ENCODE peak calls at places on chromosome 18, in four cellular contexts. I, A, S and G are unnamed samples.

GRCh38 chr18:45958730-45959129 is 8.4 kb downstream of the EPG5 start:
- DNase-seq in I (no peak), A (no peak), S (no peak), G (no peak)

GRCh38 chr18:49447810-49448745 is 12.4 kb downstream of the DYM start:
- DNase-seq in I (no peak), A (no peak), S (peak; percentile 40), G (no peak)

GRCh38 chr18:61612517-61612916 is 279.3 kb downstream of the CDH20 start:
- DNase-seq in I (no peak), A (no peak), S (no peak), G (no peak)

GRCh38 chr18:52722904-52723303 is 382.9 kb downstream of the DCC start:
- DNase-seq in I (no peak), A (no peak), S (no peak), G (no peak)

GRCh38 chr18:33744032-33744697 is 166.1 kb downstream of the ASXL3 start:
- DNase-seq in I (no peak), A (no peak), S (no peak), G (peak; percentile 38)

GRCh38 chr18:494602-494983 is 5.9 kb downstream of the COLEC12 start:
- DNase-seq in I (no peak), A (no peak), S (no peak), G (no peak)

GRCh38 chr18:34600118-34600517 is 110.0 kb upstream of the DTNA start:
- DNase-seq in I (no peak), A (no peak), S (no peak), G (no peak)

GRCh38 chr18:63964908-63965307 is 5.0 kb upstream of the SERPINB8 start:
- DNase-seq in I (no peak), A (no peak), S (no peak), G (no peak)

GRCh38 chr18:68017385-68017784 is 500.9 kb upstream of the DSEL start:
- DNase-seq in I (no peak), A (no peak), S (no peak), G (no peak)

GRCh38 chr18:9855686-9856085 is 30.1 kb upstream of the TXNDC2 start:
- DNase-seq in I (no peak), A (no peak), S (no peak), G (no peak)

GRCh38 chr18:27887287-27887686 is 289.6 kb downstream of the CDH2 start:
- DNase-seq in I (no peak), A (no peak), S (no peak), G (no peak)

GRCh38 chr18:5538541-5538940 is 5.3 kb downstream of the EPB41L3 start:
- DNase-seq in I (no peak), A (no peak), S (no peak), G (no peak)

GRCh38 chr18:23523429-23524212 is 20.3 kb downstream of the RMC1 start:
- DNase-seq in I (no peak), A (no peak), S (no peak), G (no peak)

GRCh38 chr18:7321831-7322230 is 90.9 kb downstream of the LRRC30 start:
- DNase-seq in I (no peak), A (no peak), S (no peak), G (no peak)

GRCh38 chr18:39825485-39825884 is 2129.5 kb upstream of the PIK3C3 start:
- DNase-seq in I (no peak), A (no peak), S (no peak), G (no peak)

GRCh38 chr18:22694954-22695353 is 238.2 kb upstream of the RBBP8 start:
- DNase-seq in I (peak; percentile 58), A (no peak), S (no peak), G (no peak)

GRCh38 chr18:56986829-56987228 is 160.1 kb upstream of the BOD1L2 start:
- DNase-seq in I (no peak), A (no peak), S (no peak), G (peak; percentile 33)

GRCh38 chr18:45335644-45336043 is 279.6 kb upstream of the SLC14A2 start:
- DNase-seq in I (no peak), A (no peak), S (no peak), G (no peak)

GRCh38 chr18:55013086-55013485 is 53.8 kb upstream of the CCDC68 start:
- DNase-seq in I (no peak), A (no peak), S (no peak), G (no peak)

GRCh38 chr18:824179-824578 is 12.1 kb upstream of the YES1 start:
- DNase-seq in I (no peak), A (no peak), S (no peak), G (no peak)

GRCh38 chr18:4450065-4450676 is 4.9 kb downstream of the DLGAP1 start:
- DNase-seq in I (no peak), A (no peak), S (no peak), G (no peak)

GRCh38 chr18:35075132-35075531 is 33.9 kb downstream of the MAPRE2 start:
- DNase-seq in I (no peak), A (no peak), S (no peak), G (no peak)

GRCh38 chr18:78607221-78607620 is 372.4 kb upstream of the SALL3 start:
- DNase-seq in I (no peak), A (no peak), S (no peak), G (no peak)

DNA sequence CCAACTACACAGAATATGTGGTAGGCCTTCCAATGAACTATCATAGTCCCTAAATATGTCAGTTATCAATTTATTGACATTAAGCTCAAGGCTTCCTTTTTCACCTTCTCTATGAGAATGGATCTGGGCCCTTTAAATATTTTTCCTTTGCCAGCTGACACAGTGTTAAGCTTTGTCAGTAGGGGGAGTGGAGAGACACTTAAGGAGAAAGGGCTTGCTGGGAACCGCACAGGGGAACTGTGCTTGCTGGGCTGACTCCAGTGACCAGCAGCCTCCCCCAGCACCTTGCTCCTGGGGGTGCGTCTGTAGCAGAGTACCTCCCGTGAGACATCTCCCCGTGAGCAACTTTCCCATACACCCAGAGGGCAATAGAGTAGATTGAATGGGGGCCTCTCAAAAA is 6.5 kb upstream of the PTPN2 start:
- DNase-seq in I (no peak), A (no peak), S (no peak), G (no peak)
- TF ChIP-seq CTCF in I (no peak), A (peak; percentile 18), S (no peak), G (no peak)

GRCh38 chr18:59008302-59008974 is 131.2 kb upstream of the SEC11C start:
- DNase-seq in I (no peak), A (no peak), S (no peak), G (no peak)

GRCh38 chr18:59011786-59012185 is 127.9 kb upstream of the SEC11C start:
- DNase-seq in I (no peak), A (no peak), S (no peak), G (no peak)

GRCh38 chr18:59012815-59013677 is 126.6 kb upstream of the SEC11C start:
- DNase-seq in I (no peak), A (no peak), S (no peak), G (no peak)

GRCh38 chr18:59006461-59007067 is 133.1 kb upstream of the SEC11C start:
- DNase-seq in I (no peak), A (no peak), S (no peak), G (no peak)

DNA sequence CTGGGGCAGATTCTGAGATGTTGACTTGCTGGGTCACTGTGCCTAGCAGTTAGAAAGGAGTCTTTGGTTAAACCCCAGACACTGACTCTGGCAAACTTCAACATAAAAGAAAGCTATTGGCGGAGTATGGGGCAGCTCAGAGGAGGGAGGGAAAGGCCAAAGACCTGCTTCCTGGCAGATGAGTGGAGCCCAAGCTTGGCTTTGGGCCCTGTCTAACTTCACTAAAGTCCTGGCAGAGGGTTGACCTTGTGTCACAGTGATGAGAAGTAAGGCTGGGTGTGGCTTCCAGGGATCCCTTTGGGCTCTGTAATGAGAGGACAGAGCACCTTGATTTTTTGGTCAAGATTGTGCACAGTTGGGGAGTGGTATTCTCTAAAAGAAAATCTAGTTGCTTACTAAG is 129.8 kb upstream of the SEC11C start:
- DNase-seq in I (no peak), A (no peak), S (no peak), G (no peak)
- TF ChIP-seq CTCF in I (no peak), A (no peak), S (no peak), G (no peak)

GRCh38 chr18:8426401-8426800 is 182.8 kb upstream of the RAB12 start:
- DNase-seq in I (no peak), A (no peak), S (peak; percentile 52), G (no peak)
- TF ChIP-seq CTCF in I (no peak), A (peak; percentile 44), S (peak; percentile 38), G (no peak)

DNA sequence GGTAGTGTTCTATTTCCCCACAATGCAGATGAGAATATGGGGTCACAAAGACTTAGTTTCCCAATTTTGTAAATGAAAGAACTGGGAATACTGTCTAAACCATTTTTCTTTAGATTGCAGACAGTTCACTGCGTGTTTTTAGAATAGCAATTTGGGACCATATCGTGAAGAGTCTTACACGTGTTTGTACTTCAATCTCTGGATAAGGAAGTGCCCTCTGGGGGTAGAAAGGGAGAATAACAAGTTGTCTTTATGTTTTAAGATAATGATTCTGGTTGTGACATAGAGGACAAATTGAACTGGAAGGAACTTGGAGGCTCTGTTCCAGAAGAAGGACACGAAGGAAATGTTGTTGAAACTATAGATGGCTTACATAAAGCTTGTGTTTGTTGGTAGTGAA is 457.7 kb downstream of the CBLN2 start:
- DNase-seq in I (no peak), A (no peak), S (no peak), G (no peak)
- TF ChIP-seq CTCF in I (no peak), A (peak; percentile 20), S (peak; percentile 49), G (no peak)

GRCh38 chr18:74665905-74666304 is 68.2 kb downstream of the ZNF407 start:
- DNase-seq in I (no peak), A (no peak), S (no peak), G (no peak)

GRCh38 chr18:74662622-74663021 is 65.0 kb downstream of the ZNF407 start:
- DNase-seq in I (no peak), A (no peak), S (no peak), G (no peak)

GRCh38 chr18:74661690-74662089 is 64.0 kb downstream of the ZNF407 start:
- DNase-seq in I (no peak), A (no peak), S (no peak), G (no peak)

GRCh38 chr18:74665346-74665745 is 67.7 kb downstream of the ZNF407 start:
- DNase-seq in I (no peak), A (no peak), S (no peak), G (no peak)

GRCh38 chr18:74661008-74661407 is 63.3 kb downstream of the ZNF407 start:
- DNase-seq in I (no peak), A (no peak), S (no peak), G (no peak)
- TF ChIP-seq CTCF in I (no peak), A (no peak), S (no peak), G (no peak)

GRCh38 chr18:26471826-26472225 is 76.5 kb downstream of the KCTD1 start:
- DNase-seq in I (no peak), A (no peak), S (no peak), G (no peak)

GRCh38 chr18:26470011-26470637 is 78.2 kb downstream of the KCTD1 start:
- DNase-seq in I (no peak), A (no peak), S (no peak), G (no peak)

GRCh38 chr18:26466026-26466425 is 82.3 kb downstream of the KCTD1 start:
- DNase-seq in I (no peak), A (no peak), S (no peak), G (no peak)

GRCh38 chr18:26471027-26471426 is 77.3 kb downstream of the KCTD1 start:
- DNase-seq in I (no peak), A (no peak), S (no peak), G (no peak)

GRCh38 chr18:26468931-26469340 is 79.4 kb downstream of the KCTD1 start:
- DNase-seq in I (no peak), A (no peak), S (peak; percentile 71), G (no peak)
- TF ChIP-seq CTCF in I (peak; percentile 33), A (peak; percentile 40), S (peak; percentile 81), G (peak; percentile 21)